ENCODE peak calls at places on chromosomes 6 and 20, in six cellular contexts. D is left ventricle myocardium inferior; G is naive thymus-derived CD4-positive, alpha-beta T cell; F is prostate gland; L is A549; E is hepatocyte. Q is an unnamed sample.

GRCh38 chr6:35620706-35621105 is 68.0 kb downstream of the FKBP5 start:
- DNase-seq in D (no peak), G (no peak), F (no peak), L (no peak), E (no peak), Q (no peak)

GRCh38 chr6:3194535-3195376 is 32.7 kb downstream of the TUBB2B start:
- DNase-seq in D (no peak), G (no peak), F (no peak), L (no peak), E (no peak), Q (no peak)

GRCh38 chr6:148898360-148899005 is 151.7 kb downstream of the UST start:
- DNase-seq in D (no peak), G (no peak), F (peak), L (no peak), E (no peak), Q (no peak)

GRCh38 chr6:3195695-3196497 is 31.6 kb downstream of the TUBB2B start:
- DNase-seq in D (no peak), G (no peak), F (no peak), L (peak), E (no peak), Q (no peak)

GRCh38 chr6:21201673-21202430 is 391.7 kb upstream of the SOX4 start:
- DNase-seq in D (no peak), G (no peak), F (no peak), L (no peak), E (no peak), Q (no peak)

GRCh38 chr6:157461000-157461915 is 80.3 kb downstream of the ZDHHC14 start:
- DNase-seq in D (no peak), G (no peak), F (no peak), L (no peak), E (peak), Q (no peak)

GRCh38 chr6:41695825-41696224 is 39.6 kb downstream of the TFEB start:
- DNase-seq in D (no peak), G (no peak), F (no peak), L (no peak), E (no peak), Q (no peak)

GRCh38 chr6:170024940-170025339 is 265.9 kb downstream of the DLL1 start:
- DNase-seq in D (peak), G (no peak), F (no peak), L (no peak), E (peak), Q (no peak)

GRCh38 chr6:81761197-81761596 is 8.7 kb upstream of the TENT5A start:
- DNase-seq in D (no peak), G (no peak), F (no peak), L (no peak), E (no peak), Q (no peak)

GRCh38 chr20:956330-956951 is 40.3 kb upstream of the ANGPT4 start:
- DNase-seq in D (peak), G (peak), F (peak), L (peak), E (peak), Q (peak)

GRCh38 chr6:84763397-84764331 is 734 bp downstream of the TBX18 start:
- DNase-seq in D (peak), G (no peak), F (no peak), L (peak), E (peak), Q (no peak)

GRCh38 chr20:24364464-24364863 is 105.0 kb upstream of the SYNDIG1 start:
- DNase-seq in D (no peak), G (no peak), F (no peak), L (no peak), E (no peak), Q (no peak)

GRCh38 chr6:37137881-37138568 is 31.9 kb upstream of the PIM1 start:
- DNase-seq in D (no peak), G (no peak), F (no peak), L (peak), E (peak), Q (no peak)

GRCh38 chr6:131685266-131685780 is 15.9 kb downstream of the OR2A4 start:
- DNase-seq in D (no peak), G (no peak), F (no peak), L (no peak), E (no peak), Q (no peak)

GRCh38 chr6:126064994-126065401 is 78.7 kb downstream of the TRMT11 start:
- DNase-seq in D (no peak), G (no peak), F (no peak), L (no peak), E (peak), Q (no peak)

GRCh38 chr6:150928882-150929281 is 63.4 kb downstream of the MTHFD1L start:
- DNase-seq in D (no peak), G (no peak), F (no peak), L (peak), E (no peak), Q (no peak)

GRCh38 chr6:38436726-38437465 is 202.8 kb downstream of the BTBD9 start:
- DNase-seq in D (no peak), G (no peak), F (no peak), L (peak), E (peak), Q (no peak)

GRCh38 chr6:137240168-137240567 is 21.0 kb upstream of the IFNGR1 start:
- DNase-seq in D (peak), G (no peak), F (no peak), L (no peak), E (peak), Q (peak)

GRCh38 chr6:111810321-111811235 is 62.7 kb downstream of the FYN start:
- DNase-seq in D (no peak), G (no peak), F (no peak), L (no peak), E (no peak), Q (no peak)

GRCh38 chr20:57884956-57885355 is 175.1 kb upstream of the PMEPA1 start:
- DNase-seq in D (no peak), G (no peak), F (no peak), L (no peak), E (no peak), Q (no peak)

GRCh38 chr20:47317127-47317895 is 39.2 kb downstream of the ZMYND8 start:
- DNase-seq in D (peak), G (no peak), F (peak), L (peak), E (peak), Q (peak)

GRCh38 chr6:90322976-90323474 is 26.4 kb upstream of the BACH2 start:
- DNase-seq in D (no peak), G (no peak), F (no peak), L (no peak), E (no peak), Q (no peak)

GRCh38 chr6:90333928-90334327 is 37.3 kb upstream of the BACH2 start:
- DNase-seq in D (no peak), G (no peak), F (no peak), L (no peak), E (no peak), Q (no peak)

GRCh38 chr6:90326404-90327057 is 29.9 kb upstream of the BACH2 start:
- DNase-seq in D (no peak), G (no peak), F (no peak), L (no peak), E (no peak), Q (no peak)

GRCh38 chr6:90329397-90330077 is 32.9 kb upstream of the BACH2 start:
- DNase-seq in D (no peak), G (no peak), F (no peak), L (no peak), E (no peak), Q (no peak)

GRCh38 chr6:90328004-90328403 is 31.4 kb upstream of the BACH2 start:
- DNase-seq in D (no peak), G (no peak), F (no peak), L (no peak), E (no peak), Q (no peak)
- H3K27ac ChIP-seq in D (no peak), G (no peak), F (no peak), L (no peak), E (no peak), Q (no peak)

GRCh38 chr6:29557320-29557719 is 2.2 kb downstream of the UBD start:
- DNase-seq in D (no peak), G (no peak), F (no peak), L (no peak), E (no peak), Q (no peak)

GRCh38 chr6:29558439-29559079 is 973 bp downstream of the UBD start:
- DNase-seq in D (no peak), G (no peak), F (no peak), L (no peak), E (no peak), Q (no peak)

GRCh38 chr6:29552512-29553051 is 7.0 kb downstream of the UBD start:
- DNase-seq in D (no peak), G (no peak), F (no peak), L (peak), E (peak), Q (no peak)

GRCh38 chr6:29553268-29554057 is 6.1 kb downstream of the UBD start:
- DNase-seq in D (peak), G (no peak), F (peak), L (peak), E (peak), Q (peak)

DNA sequence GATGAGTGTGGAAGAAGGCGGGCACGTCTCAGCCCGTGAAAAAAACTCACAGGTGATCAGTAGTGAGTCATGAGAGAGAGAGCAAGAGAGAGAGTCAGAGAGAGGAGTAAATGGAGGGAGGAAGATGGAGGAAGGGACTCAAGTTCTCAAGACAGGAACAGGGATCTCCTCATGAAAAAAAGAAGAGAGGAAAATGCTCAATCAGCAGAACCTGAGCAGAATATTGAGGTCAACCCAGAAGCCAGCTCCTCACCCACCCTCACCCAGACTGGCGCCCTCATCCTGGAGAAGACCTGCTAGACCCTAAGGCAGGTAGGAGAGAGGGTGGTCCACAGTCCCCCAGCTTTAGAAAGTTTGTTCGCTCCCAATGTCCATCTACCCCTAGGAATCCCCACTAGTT is 4.8 kb downstream of the UBD start:
- DNase-seq in D (no peak), G (no peak), F (no peak), L (no peak), E (no peak), Q (no peak)
- H3K27ac ChIP-seq in D (no peak), G (no peak), F (no peak), L (no peak), E (no peak), Q (no peak)

DNA sequence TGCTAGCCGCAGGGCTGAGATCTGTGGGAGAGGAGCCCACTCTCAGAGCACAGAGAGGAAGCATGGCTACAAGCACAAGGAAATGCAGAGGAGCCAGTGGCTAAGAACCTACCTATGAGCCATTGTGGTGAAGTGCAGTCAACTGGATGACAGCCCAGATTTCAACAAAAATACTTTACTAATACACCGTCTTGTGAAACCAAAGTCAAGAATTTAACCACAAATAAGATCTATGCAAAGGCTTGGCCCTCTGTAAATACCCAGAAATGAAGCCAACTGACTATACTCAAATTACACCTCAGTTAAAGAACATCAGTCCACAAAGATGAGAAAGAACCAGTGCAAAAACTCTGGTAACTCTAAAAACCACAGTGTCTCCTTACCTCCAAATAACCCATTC is 40.1 kb upstream of the PTCHD4 start:
- DNase-seq in D (no peak), G (no peak), F (no peak), L (no peak), E (no peak), Q (no peak)
- H3K27ac ChIP-seq in D (no peak), G (no peak), F (no peak), L (no peak), E (no peak), Q (no peak)

DNA sequence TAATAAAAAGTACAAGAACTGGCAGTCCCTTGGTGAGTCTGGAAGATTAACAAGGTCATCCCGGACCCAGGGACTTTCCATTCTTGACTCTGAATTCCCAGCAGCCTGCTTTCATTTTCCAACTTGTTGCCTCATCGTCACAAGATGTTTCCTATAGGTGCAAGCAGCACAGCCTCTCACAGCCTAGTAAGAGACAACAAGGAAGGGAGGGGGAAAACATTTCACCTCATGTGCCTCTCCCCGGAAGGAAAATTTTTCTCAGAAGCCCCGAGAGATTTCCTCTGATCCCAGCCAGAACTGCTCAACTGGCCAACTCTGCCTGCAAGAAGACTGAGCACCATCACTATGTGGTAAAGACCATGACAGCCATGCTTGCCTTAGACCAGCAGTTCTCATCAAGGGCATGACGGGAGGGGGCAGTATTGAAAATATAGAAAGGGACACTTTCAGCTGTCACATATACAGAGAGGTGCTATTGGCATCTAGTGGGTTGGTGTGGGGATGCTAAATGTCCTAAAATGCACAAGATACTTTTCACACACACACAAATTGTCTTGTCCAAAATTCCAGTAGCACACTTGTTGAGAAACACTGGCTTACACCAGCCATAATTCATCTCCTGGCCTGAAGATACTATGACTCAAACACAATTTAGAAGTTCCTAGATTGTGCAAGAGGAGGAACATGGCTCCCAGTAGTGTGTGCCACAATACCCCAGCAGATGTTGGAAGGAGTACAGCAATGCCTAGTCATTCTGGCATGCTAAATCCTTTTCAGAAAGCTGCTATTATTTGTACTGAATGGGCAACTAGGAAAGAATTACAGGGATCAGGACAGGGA is 10.8 kb upstream of the WTAP start:
- DNase-seq in D (no peak), G (no peak), F (peak), L (peak), E (peak), Q (no peak)
- H3K27ac ChIP-seq in D (peak), G (no peak), F (peak), L (peak), E (peak), Q (peak)

DNA sequence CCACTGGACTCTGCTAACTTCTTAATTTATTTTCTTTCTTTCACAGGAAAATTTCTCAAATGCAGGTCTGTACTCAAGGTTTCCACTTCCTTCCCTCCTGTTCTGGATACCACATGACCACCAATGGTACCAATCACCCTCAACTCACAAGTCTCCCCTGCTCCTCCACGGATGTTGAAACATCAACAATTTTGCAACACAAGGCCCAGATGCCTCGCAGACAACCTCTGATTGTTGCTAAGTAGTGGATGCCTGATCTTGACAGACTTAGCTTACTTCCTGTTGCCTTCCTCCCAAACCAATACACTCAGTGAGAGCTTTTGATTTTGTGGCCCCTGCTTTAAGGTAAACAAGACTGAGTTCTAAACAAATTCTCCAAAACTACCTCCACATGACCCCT is 146.6 kb downstream of the FRK start:
- DNase-seq in D (no peak), G (no peak), F (no peak), L (no peak), E (no peak), Q (no peak)
- H3K27ac ChIP-seq in D (no peak), G (no peak), F (no peak), L (no peak), E (no peak), Q (no peak)

GRCh38 chr6:87721311-87721710 is 19.3 kb upstream of the AKIRIN2 start:
- DNase-seq in D (no peak), G (no peak), F (no peak), L (no peak), E (no peak), Q (no peak)
- H3K27ac ChIP-seq in D (no peak), G (no peak), F (no peak), L (peak), E (no peak), Q (no peak)

GRCh38 chr6:14732845-14733757 is 512.8 kb upstream of the JARID2 start:
- DNase-seq in D (no peak), G (no peak), F (no peak), L (peak), E (no peak), Q (no peak)

GRCh38 chr6:14732226-14732844 is 513.5 kb upstream of the JARID2 start:
- DNase-seq in D (no peak), G (no peak), F (no peak), L (no peak), E (no peak), Q (no peak)

GRCh38 chr6:14730654-14731053 is 515.2 kb upstream of the JARID2 start:
- DNase-seq in D (no peak), G (no peak), F (no peak), L (no peak), E (no peak), Q (no peak)

GRCh38 chr6:14729186-14729871 is 516.5 kb upstream of the JARID2 start:
- DNase-seq in D (no peak), G (no peak), F (no peak), L (no peak), E (no peak), Q (no peak)

DNA sequence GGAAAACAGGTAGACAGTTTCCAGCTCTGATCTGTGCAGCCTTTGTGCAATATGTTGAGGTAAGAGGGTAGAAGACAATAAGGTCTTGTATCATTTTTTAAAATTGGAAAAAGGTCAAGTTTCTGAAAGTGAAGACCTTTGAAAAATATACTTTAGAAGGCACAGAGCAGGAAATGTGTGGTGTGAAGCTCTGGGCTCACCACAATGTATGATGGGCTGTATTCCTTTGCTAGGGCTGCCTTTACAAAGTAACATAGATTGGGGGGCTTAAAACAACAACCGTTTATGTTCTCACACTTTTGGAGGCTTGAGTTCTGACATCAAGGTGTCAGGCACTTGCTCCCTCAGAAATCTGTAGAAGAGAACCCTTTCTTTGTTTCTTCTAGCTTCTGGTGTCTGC is 514.2 kb upstream of the JARID2 start:
- DNase-seq in D (no peak), G (no peak), F (no peak), L (no peak), E (no peak), Q (no peak)
- H3K27ac ChIP-seq in D (no peak), G (no peak), F (no peak), L (peak), E (no peak), Q (no peak)

GRCh38 chr6:14275493-14275851 is 157.9 kb downstream of the CD83 start:
- DNase-seq in D (peak), G (no peak), F (no peak), L (no peak), E (no peak), Q (no peak)
- H3K27ac ChIP-seq in D (no peak), G (no peak), F (no peak), L (no peak), E (no peak), Q (no peak)

GRCh38 chr20:16423311-16424212 is 149.7 kb downstream of the KIF16B start:
- DNase-seq in D (no peak), G (no peak), F (no peak), L (no peak), E (no peak), Q (no peak)
- H3K27ac ChIP-seq in D (no peak), G (no peak), F (no peak), L (no peak), E (no peak), Q (no peak)

Q was measured in upper lobe of right lung.